ENCODE peak calls at places on chromosomes 4 and X, in five cellular contexts. Q is retinal pigment epithelial cell, T is spleen, Y is NB4, D is endodermal cell. E is an unnamed sample.

GRCh38 chr4:94472056-94472826 is 20.5 kb downstream of the PDLIM5 start:
- DNase-seq in D (no peak), Y (no peak), Q (peak; percentile 53), T (no peak), E (peak; percentile 52)

GRCh38 chrX:3550871-3551270 is 162.6 kb downstream of the PRKX start:
- DNase-seq in T (no peak), Y (peak; percentile 3), Q (no peak), D (no peak), E (no peak)

GRCh38 chrX:21943460-21944135 is 3.1 kb downstream of the SMS start:
- DNase-seq in D (peak; percentile 26), T (no peak), Q (peak; percentile 68), Y (peak; percentile 36), E (peak; percentile 84)

GRCh38 chr4:149841686-149842085 is 26.0 kb upstream of the IQCM start:
- DNase-seq in D (no peak), T (no peak), Q (no peak), Y (no peak), E (no peak)

GRCh38 chr4:15677507-15677988 is 4.1 kb upstream of the FAM200B start:
- DNase-seq in T (no peak), D (no peak), Y (no peak), Q (no peak), E (peak; percentile 99)

GRCh38 chr4:1113311-1114009 is at the start of gene RNF212:
- DNase-seq in Q (no peak), Y (no peak), T (no peak), D (peak; percentile 78), E (no peak)

GRCh38 chr4:53693408-53693807 is 102.1 kb upstream of the LNX1 start:
- DNase-seq in Q (no peak), D (no peak), Y (no peak), T (no peak), E (no peak)

GRCh38 chrX:11470231-11470630 is 177.0 kb downstream of the AMELX start:
- DNase-seq in T (no peak), Q (peak; percentile 66), Y (no peak), D (no peak), E (peak; percentile 42)

GRCh38 chrX:110287605-110288004 is 30.3 kb downstream of the AMMECR1 start:
- DNase-seq in Q (no peak), T (no peak), Y (no peak), D (no peak), E (no peak)

GRCh38 chr4:144894525-144894924 is 203.5 kb downstream of the ANAPC10 start:
- DNase-seq in Y (peak; percentile 75), T (no peak), D (no peak), Q (peak; percentile 26), E (peak; percentile 63)

GRCh38 chrX:31658360-31658759 is 586.5 kb upstream of the FTHL17 start:
- DNase-seq in D (no peak), T (no peak), Q (no peak), Y (peak; percentile 21), E (peak; percentile 14)

GRCh38 chrX:130836447-130836846 is 66.6 kb downstream of the ENOX2 start:
- DNase-seq in Q (no peak), Y (no peak), D (no peak), T (no peak), E (no peak)

GRCh38 chr4:159103406-159104131 is 690 bp downstream of the RAPGEF2 start:
- DNase-seq in T (peak; percentile 92), Q (no peak), Y (peak; percentile 42), D (peak; percentile 80), E (peak; percentile 60)

GRCh38 chr4:124686279-124686678 is 26.3 kb downstream of the ANKRD50 start:
- DNase-seq in D (peak; percentile 81), Q (no peak), Y (no peak), T (no peak), E (no peak)

GRCh38 chrX:70421618-70422017 is 1.5 kb upstream of the GDPD2 start:
- DNase-seq in T (no peak), Q (no peak), Y (no peak), D (peak; percentile 67), E (no peak)

GRCh38 chr4:27616166-27616565 is 755.5 kb downstream of the STIM2 start:
- DNase-seq in Q (no peak), T (no peak), Y (no peak), D (no peak), E (no peak)

GRCh38 chr4:158670975-158671664 is 567 bp downstream of the C4orf46 start:
- DNase-seq in Y (peak; percentile 67), T (peak; percentile 82), D (peak; percentile 87), Q (peak; percentile 82), E (peak; percentile 60)

GRCh38 chrX:123835661-123836371 is 24.0 kb upstream of the XIAP start:
- DNase-seq in D (no peak), Y (peak; percentile 46), T (no peak), Q (no peak), E (peak; percentile 79)

GRCh38 chrX:34631826-34632225 is 25.3 kb downstream of the TMEM47 start:
- DNase-seq in T (no peak), Y (no peak), Q (no peak), D (no peak), E (no peak)

GRCh38 chr4:108004646-108005045 is 15.0 kb downstream of the HADH start:
- DNase-seq in Y (no peak), Q (no peak), T (no peak), D (no peak), E (no peak)

GRCh38 chr4:158995963-158996362 is 106.9 kb upstream of the RAPGEF2 start:
- DNase-seq in Y (no peak), Q (no peak), T (no peak), D (no peak), E (no peak)

GRCh38 chrX:122076241-122076640 is 1028.8 kb downstream of the GLUD2 start:
- DNase-seq in T (no peak), D (no peak), Y (no peak), Q (no peak), E (no peak)

DNA sequence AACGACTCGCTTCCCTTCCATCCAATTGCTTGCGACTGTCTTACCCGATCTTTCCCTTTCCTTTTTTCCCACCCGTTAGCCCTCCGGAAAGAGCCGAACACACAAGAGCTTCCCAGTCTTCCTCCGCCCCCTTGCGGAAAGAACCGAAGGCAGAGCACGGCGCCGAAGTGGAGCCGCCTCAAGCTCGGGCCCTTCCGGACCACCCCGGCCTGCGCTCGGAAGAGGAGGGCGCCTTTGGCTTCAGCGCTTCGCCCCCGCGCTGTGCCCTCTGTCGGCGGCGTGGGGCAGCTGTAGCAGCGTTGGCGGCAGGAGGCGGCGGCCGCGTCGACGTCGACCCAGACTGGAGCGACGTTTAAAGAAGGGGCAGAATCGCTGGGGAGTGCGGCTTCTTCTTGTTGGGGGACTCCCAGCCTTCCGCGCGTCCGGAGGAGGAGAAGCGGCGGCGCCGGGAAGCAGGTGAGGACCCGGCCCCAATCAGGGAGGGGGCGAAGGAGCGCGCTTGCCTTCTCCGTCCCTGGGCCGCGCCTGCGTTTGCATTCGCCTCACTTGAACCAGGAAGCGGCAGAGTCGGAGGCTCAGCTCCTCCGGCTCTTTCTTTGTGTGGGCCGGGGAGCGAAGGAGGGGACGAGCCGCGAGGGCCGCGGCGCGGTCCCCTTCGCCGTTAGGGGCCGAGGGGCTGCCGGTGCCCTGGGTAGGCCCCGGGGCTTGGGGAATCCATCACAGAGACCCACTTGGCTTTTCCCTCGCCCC is at the start of gene ZBTB33:
- DNase-seq in D (peak; percentile 96), T (peak; percentile 96), Q (peak; percentile 76), Y (peak; percentile 96), E (peak; percentile 92)
- TF ChIP-seq CTCF in D (peak; percentile 75), T (peak; percentile 87), Q (peak; percentile 53), Y (peak; percentile 44), E (peak; percentile 41)

GRCh38 chr4:153234923-153235322 is 30.7 kb downstream of the TRIM2 start:
- DNase-seq in T (no peak), Y (no peak), Q (no peak), D (no peak), E (peak; percentile 20)

GRCh38 chr4:153228512-153229145 is 24.4 kb downstream of the TRIM2 start:
- DNase-seq in Y (no peak), Q (no peak), T (no peak), D (no peak), E (no peak)

GRCh38 chr4:153232768-153233167 is 28.5 kb downstream of the TRIM2 start:
- DNase-seq in Y (no peak), D (peak; percentile 91), T (no peak), Q (no peak), E (no peak)

GRCh38 chr4:153238146-153238919 is 34.1 kb downstream of the TRIM2 start:
- DNase-seq in Y (no peak), Q (no peak), T (no peak), D (no peak), E (no peak)

DNA sequence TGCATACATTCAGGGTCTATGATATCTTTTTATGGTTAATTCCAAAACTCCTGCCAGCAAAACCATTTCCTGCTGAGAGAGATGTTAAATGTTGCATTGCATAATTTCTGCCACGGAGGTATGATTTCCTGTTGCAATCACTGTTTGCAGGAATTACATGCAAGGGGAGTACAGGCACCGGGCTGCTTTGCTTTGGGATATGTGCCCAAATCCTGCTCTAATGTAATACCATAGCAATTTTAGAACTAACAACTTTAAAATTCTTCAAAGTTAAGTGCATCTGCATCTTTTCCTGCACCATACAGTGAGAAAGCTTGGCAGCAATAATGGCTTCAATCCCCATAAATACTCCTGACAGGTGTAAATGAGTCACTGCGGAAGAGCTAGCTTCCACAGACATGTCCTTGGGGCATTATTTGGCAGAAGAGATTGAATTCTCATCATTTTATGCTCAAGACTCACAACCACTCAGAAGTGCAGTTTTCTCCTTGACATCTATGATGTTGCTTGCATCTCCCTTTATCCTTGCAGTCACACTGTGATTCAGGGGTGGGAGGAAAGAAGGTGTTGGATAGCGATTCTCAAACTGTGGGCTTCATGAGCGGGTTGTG is 29.6 kb downstream of the TRIM2 start:
- DNase-seq in T (no peak), Y (no peak), Q (no peak), D (no peak), E (peak; percentile 92)
- H3K4me3 ChIP-seq in T (no peak overlapping the region), Y (no peak overlapping the region), Q (no peak overlapping the region), D (no peak overlapping the region), E (no peak overlapping the region)

DNA sequence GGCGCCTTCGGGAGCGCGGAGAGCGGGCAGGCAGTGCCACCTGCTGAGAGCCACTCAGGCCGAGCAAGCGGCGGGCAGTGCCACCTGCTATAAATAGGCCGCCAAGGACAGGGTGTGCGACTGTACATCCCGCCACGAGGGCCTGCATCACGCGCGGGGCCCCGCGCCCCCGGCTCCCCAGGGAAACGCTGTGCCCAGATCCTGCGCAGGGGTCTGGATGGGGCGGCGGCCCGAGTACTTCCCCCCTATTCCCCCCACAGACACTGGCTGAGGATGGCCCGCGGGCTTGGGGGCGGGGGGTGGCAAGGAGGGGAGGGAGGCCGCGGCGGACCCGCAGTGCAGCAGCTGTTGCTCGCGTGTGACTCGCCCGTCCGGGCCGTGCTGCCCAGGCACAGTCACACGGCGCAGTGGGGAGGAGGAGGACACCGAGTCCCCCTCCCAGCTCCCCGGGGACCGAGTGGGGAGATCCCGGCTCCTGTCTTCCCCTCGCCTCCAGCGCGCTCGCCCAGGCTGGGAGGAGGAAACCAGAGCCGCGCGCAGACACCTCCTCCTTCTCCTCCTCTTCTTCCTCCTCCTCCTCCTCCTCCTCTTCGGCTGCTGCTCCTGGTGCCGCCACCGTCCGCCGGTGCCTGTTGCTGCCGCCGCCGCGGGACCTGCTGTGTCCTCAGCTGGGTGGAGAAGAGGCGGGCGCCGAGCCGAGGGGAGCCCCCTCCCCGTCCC is at the start of gene TBC1D1:
- DNase-seq in D (peak; percentile 74), T (peak; percentile 93), Y (peak; percentile 76), Q (no peak), E (peak; percentile 10)
- TF ChIP-seq CTCF in D (no peak), T (peak; percentile 14), Y (no peak), Q (peak; percentile 7), E (no peak)

DNA sequence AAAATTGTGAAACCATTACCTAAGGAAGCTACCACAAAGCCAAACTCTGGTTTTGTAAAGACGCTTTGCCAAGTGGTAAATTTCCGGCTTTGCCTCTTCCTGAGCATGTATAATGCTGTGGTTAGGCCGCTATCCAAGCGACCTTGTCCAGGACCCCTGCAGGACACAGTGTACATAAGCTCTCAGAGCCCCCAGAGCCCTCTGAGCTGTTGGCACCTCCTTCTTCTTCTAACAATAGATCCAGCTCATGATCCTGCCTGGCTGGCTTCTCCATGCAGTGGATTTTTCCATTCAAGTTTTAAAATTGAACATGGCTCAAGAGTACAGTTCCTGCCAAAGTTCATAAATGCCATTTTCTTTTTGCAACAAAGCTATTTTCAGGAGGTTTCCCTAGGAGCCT is 326.7 kb downstream of the MAPK10 start:
- DNase-seq in D (no peak), T (no peak), Q (peak; percentile 68), Y (peak; percentile 37), E (no peak)
- H3K4me3 ChIP-seq in D (no peak overlapping the region), T (no peak overlapping the region), Q (no peak overlapping the region), Y (no peak overlapping the region), E (no peak overlapping the region)